ENCODE peak calls at places on chromosomes 12 and 14, in eight cellular contexts. Z, A, W, G, S, M, I and J are unnamed samples.

GRCh38 chr14:85195872-85196477 is 334.0 kb upstream of the FLRT2 start:
- DNase-seq in Z (peak; percentile 11), A (no peak), W (no peak), G (no peak), S (no peak), M (no peak), I (no peak), J (peak; percentile 7)

GRCh38 chr12:97283297-97283696 is 179.3 kb upstream of the RMST start:
- DNase-seq in Z (no peak), A (no peak), W (no peak), G (no peak), S (no peak), M (no peak), I (no peak), J (no peak)

GRCh38 chr12:75596406-75596805 is 85.0 kb upstream of the KRR1 start:
- DNase-seq in Z (no peak), A (no peak), W (no peak), G (no peak), S (no peak), M (no peak), I (no peak), J (no peak)

GRCh38 chr12:95085612-95086011 is 12.2 kb upstream of the NR2C1 start:
- DNase-seq in Z (no peak), A (no peak), W (no peak), G (no peak), S (no peak), M (no peak), I (no peak), J (no peak)

GRCh38 chr12:107349008-107349747 is 255.8 kb upstream of the CRY1 start:
- DNase-seq in Z (peak; percentile 91), A (no peak), W (no peak), G (no peak), S (no peak), M (peak; percentile 69), I (peak; percentile 94), J (peak; percentile 23)

GRCh38 chr12:119444462-119445044 is 110.0 kb downstream of the CCDC60 start:
- DNase-seq in Z (no peak), A (peak; percentile 18), W (no peak), G (no peak), S (no peak), M (peak; percentile 27), I (peak; percentile 85), J (peak; percentile 16)

GRCh38 chr14:26414103-26414502 is 183.7 kb downstream of the NOVA1 start:
- DNase-seq in Z (no peak), A (no peak), W (no peak), G (no peak), S (no peak), M (no peak), I (no peak), J (no peak)

GRCh38 chr12:26112232-26112631 is 12.6 kb downstream of the BHLHE41 start:
- DNase-seq in Z (no peak), A (no peak), W (no peak), G (no peak), S (no peak), M (no peak), I (no peak), J (no peak)

GRCh38 chr12:43840338-43840737 is 4.5 kb downstream of the TMEM117 start:
- DNase-seq in Z (no peak), A (no peak), W (no peak), G (no peak), S (no peak), M (no peak), I (no peak), J (no peak)

GRCh38 chr12:120886194-120887018 is 17.8 kb downstream of the SPPL3 start:
- DNase-seq in Z (no peak), A (no peak), W (no peak), G (no peak), S (no peak), M (no peak), I (no peak), J (no peak)

GRCh38 chr12:113855998-113856397 is 110.1 kb downstream of the RBM19 start:
- DNase-seq in Z (no peak), A (peak; percentile 43), W (no peak), G (no peak), S (no peak), M (no peak), I (no peak), J (no peak)

DNA sequence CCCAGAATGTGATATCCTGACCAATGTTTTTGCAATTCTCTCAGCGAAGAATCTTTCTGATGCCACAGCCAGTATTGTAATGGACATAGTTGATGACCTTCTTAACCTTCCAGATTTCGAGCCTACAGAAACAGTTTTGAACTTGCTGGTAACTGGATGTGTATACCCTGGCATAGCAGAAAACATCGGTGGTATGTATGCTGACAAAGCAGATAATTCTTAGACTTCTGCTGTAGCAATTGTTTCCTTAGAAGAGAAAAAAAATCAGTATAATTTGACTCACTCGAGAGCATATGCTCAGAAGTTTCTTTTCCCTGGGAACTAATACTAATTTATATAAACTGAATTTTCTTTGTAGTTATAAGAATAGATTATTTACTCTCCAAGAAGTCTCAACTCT is 58.2 kb downstream of the UTP20 start:
- DNase-seq in Z (no peak), A (no peak), W (no peak), G (no peak), S (no peak), M (no peak), I (no peak), J (no peak)
- H3K4me1 ChIP-seq in Z (no peaks in the 10 kb centered on the region), A (no peaks in the 10 kb centered on the region), W (no peaks in the 10 kb centered on the region), G (no peaks in the 10 kb centered on the region), S (no peaks in the 10 kb centered on the region), M (no peaks in the 10 kb centered on the region), I (no peaks in the 10 kb centered on the region), J (no peaks in the 10 kb centered on the region)

GRCh38 chr14:99751539-99752485 is 41.4 kb upstream of the EML1 start:
- DNase-seq in Z (peak; percentile 69), A (no peak), W (no peak), G (no peak), S (no peak), M (no peak), I (no peak), J (no peak)
- H3K4me1 ChIP-seq in Z (peaks cover 50% of the 10 kb centered on the region), A (peaks cover 54% of the 10 kb centered on the region), W (peaks cover 63% of the 10 kb centered on the region), G (peaks cover 37% of the 10 kb centered on the region), S (peaks cover 54% of the 10 kb centered on the region), M (peaks cover 47% of the 10 kb centered on the region), I (peaks cover 22% of the 10 kb centered on the region), J (peaks cover 80% of the 10 kb centered on the region)

GRCh38 chr12:111408686-111409402 is 3.1 kb downstream of the SH2B3 start:
- DNase-seq in Z (no peak), A (no peak), W (no peak), G (no peak), S (no peak), M (no peak), I (no peak), J (no peak)

GRCh38 chr12:111408116-111408440 is 2.4 kb downstream of the SH2B3 start:
- DNase-seq in Z (no peak), A (no peak), W (no peak), G (no peak), S (no peak), M (no peak), I (no peak), J (no peak)

GRCh38 chr12:111411187-111411764 is 5.6 kb downstream of the SH2B3 start:
- DNase-seq in Z (no peak), A (no peak), W (no peak), G (no peak), S (no peak), M (no peak), I (no peak), J (no peak)

GRCh38 chr12:111410229-111411186 is 4.8 kb downstream of the SH2B3 start:
- DNase-seq in Z (no peak), A (no peak), W (no peak), G (no peak), S (peak; percentile 75), M (no peak), I (no peak), J (no peak)

GRCh38 chr12:111409403-111410228 is 3.9 kb downstream of the SH2B3 start:
- DNase-seq in Z (peak; percentile 67), A (peak; percentile 84), W (peak; percentile 79), G (peak; percentile 82), S (peak; percentile 85), M (no peak), I (no peak), J (peak; percentile 84)
- H3K4me1 ChIP-seq in Z (peaks cover 43% of the 10 kb centered on the region), A (peaks cover 74% of the 10 kb centered on the region), W (peaks cover 71% of the 10 kb centered on the region), G (peaks cover 82% of the 10 kb centered on the region), S (peaks cover 54% of the 10 kb centered on the region), M (peaks cover 55% of the 10 kb centered on the region), I (peaks cover 35% of the 10 kb centered on the region), J (peaks cover 87% of the 10 kb centered on the region)

GRCh38 chr14:75344396-75344795 is 65.8 kb downstream of the FOS start:
- DNase-seq in Z (no peak), A (no peak), W (no peak), G (no peak), S (no peak), M (no peak), I (no peak), J (no peak)

GRCh38 chr14:75343914-75344313 is 65.3 kb downstream of the FOS start:
- DNase-seq in Z (no peak), A (no peak), W (no peak), G (no peak), S (no peak), M (no peak), I (no peak), J (no peak)

GRCh38 chr14:75341639-75342038 is 63.0 kb downstream of the FOS start:
- DNase-seq in Z (no peak), A (no peak), W (no peak), G (no peak), S (no peak), M (no peak), I (no peak), J (no peak)

GRCh38 chr14:75340921-75341320 is 62.3 kb downstream of the FOS start:
- DNase-seq in Z (no peak), A (peak; percentile 91), W (peak; percentile 78), G (peak; percentile 94), S (peak; percentile 91), M (peak; percentile 76), I (no peak), J (no peak)

GRCh38 chr14:75342762-75343599 is 64.4 kb downstream of the FOS start:
- DNase-seq in Z (no peak), A (no peak), W (no peak), G (no peak), S (no peak), M (no peak), I (no peak), J (no peak)
- H3K4me1 ChIP-seq in Z (peaks cover 4% of the 10 kb centered on the region), A (peaks cover 10% of the 10 kb centered on the region), W (peaks cover 38% of the 10 kb centered on the region), G (peaks cover 11% of the 10 kb centered on the region), S (no peaks in the 10 kb centered on the region), M (no peaks in the 10 kb centered on the region), I (no peaks in the 10 kb centered on the region), J (no peaks in the 10 kb centered on the region)

GRCh38 chr12:53066594-53066978 is 12.6 kb downstream of the SPRYD3 start:
- DNase-seq in Z (no peak), A (no peak), W (peak; percentile 60), G (no peak), S (peak; percentile 63), M (no peak), I (no peak), J (no peak)
- H3K4me1 ChIP-seq in Z (peaks cover 31% of the 10 kb centered on the region), A (peaks cover 59% of the 10 kb centered on the region), W (peaks cover 44% of the 10 kb centered on the region), G (peaks cover 94% of the 10 kb centered on the region), S (peaks cover 64% of the 10 kb centered on the region), M (peaks cover 9% of the 10 kb centered on the region), I (peaks cover 15% of the 10 kb centered on the region), J (peaks cover 37% of the 10 kb centered on the region)